ENCODE peak calls at places on chromosome 10, in six cellular contexts. D is kidney, V is HFF-Myc, F is keratinocyte, X is HCT116, J is H9. B is an unnamed sample.
A peak's percentile ranks its signal among the peaks of the same experiment; 100 is the strongest.

GRCh38 chr10:89250814-89251416 is 660 bp downstream of the LIPA start:
- DNase-seq in D (no peak), V (no peak), F (no peak), X (no peak), J (no peak), B (no peak)

GRCh38 chr10:109889867-109890266 is 33.4 kb downstream of the XPNPEP1 start:
- DNase-seq in D (no peak), V (peak; percentile 38), F (peak; percentile 28), X (no peak), J (peak; percentile 15), B (peak; percentile 90)

GRCh38 chr10:86439544-86439943 is 72.9 kb upstream of the GRID1 start:
- DNase-seq in D (no peak), V (peak; percentile 24), F (no peak), X (no peak), J (no peak), B (peak; percentile 95)

GRCh38 chr10:74598891-74599566 is 227.4 kb upstream of the KAT6B start:
- DNase-seq in D (no peak), V (no peak), F (no peak), X (no peak), J (no peak), B (peak; percentile 59)

GRCh38 chr10:65123120-65123519 is 1601.9 kb downstream of the REEP3 start:
- DNase-seq in D (no peak), V (no peak), F (no peak), X (no peak), J (no peak), B (no peak)

GRCh38 chr10:12041766-12042408 is 722 bp downstream of the UPF2 start:
- DNase-seq in D (no peak), V (no peak), F (no peak), X (no peak), J (no peak), B (peak; percentile 32)

GRCh38 chr10:117441366-117441765 is 66.1 kb upstream of the PDZD8 start:
- DNase-seq in D (no peak), V (no peak), F (no peak), X (no peak), J (no peak), B (no peak)

GRCh38 chr10:7846591-7846990 is 28.3 kb downstream of the TAF3 start:
- DNase-seq in D (no peak), V (no peak), F (no peak), X (no peak), J (no peak), B (no peak)

GRCh38 chr10:32692174-32692573 is 246.2 kb downstream of the CCDC7 start:
- DNase-seq in D (no peak), V (no peak), F (peak; percentile 38), X (peak; percentile 66), J (no peak), B (peak; percentile 68)

GRCh38 chr10:29627201-29628105 is 7.3 kb downstream of the SVIL start:
- DNase-seq in D (no peak), V (no peak), F (no peak), X (no peak), J (no peak), B (peak; percentile 80)

GRCh38 chr10:70586348-70586930 is 16.1 kb downstream of the PRF1 start:
- DNase-seq in D (no peak), V (no peak), F (no peak), X (no peak), J (peak; percentile 21), B (no peak)

GRCh38 chr10:34885901-34886300 is 70.8 kb upstream of the PARD3 start:
- DNase-seq in D (no peak), V (no peak), F (no peak), X (no peak), J (no peak), B (no peak)

GRCh38 chr10:76582536-76582935 is 1055.1 kb downstream of the KCNMA1 start:
- DNase-seq in D (no peak), V (no peak), F (no peak), X (no peak), J (no peak), B (peak; percentile 27)

GRCh38 chr10:3886191-3886590 is 101.2 kb upstream of the KLF6 start:
- DNase-seq in D (peak; percentile 84), V (no peak), F (no peak), X (no peak), J (peak; percentile 70), B (peak; percentile 71)

GRCh38 chr10:71799785-71800453 is 26.6 kb upstream of the VSIR start:
- DNase-seq in D (peak; percentile 53), V (no peak), F (no peak), X (no peak), J (no peak), B (no peak)

GRCh38 chr10:86437447-86437846 is 70.9 kb upstream of the GRID1 start:
- DNase-seq in D (no peak), V (no peak), F (no peak), X (no peak), J (no peak), B (no peak)

GRCh38 chr10:4590807-4591206 is 235.2 kb upstream of the AKR1E2 start:
- DNase-seq in D (no peak), V (no peak), F (no peak), X (no peak), J (no peak), B (no peak)

GRCh38 chr10:29807407-29807806 is 172.6 kb upstream of the SVIL start:
- DNase-seq in D (no peak), V (peak; percentile 58), F (peak; percentile 57), X (no peak), J (no peak), B (peak; percentile 69)

GRCh38 chr10:49396666-49396999 is 744 bp upstream of the DRGX start:
- DNase-seq in D (no peak), V (no peak), F (no peak), X (no peak), J (no peak), B (no peak)

GRCh38 chr10:92696606-92697383 is 7.0 kb downstream of the HHEX start:
- DNase-seq in D (no peak), V (no peak), F (no peak), X (no peak), J (peak; percentile 41), B (no peak)

GRCh38 chr10:100037758-100038315 is 28.1 kb upstream of the DNMBP start:
- DNase-seq in D (no peak), V (no peak), F (no peak), X (no peak), J (no peak), B (peak; percentile 42)

GRCh38 chr10:67788028-67788886 is 49.7 kb downstream of the DNAJC12 start:
- DNase-seq in D (no peak), V (peak; percentile 5), F (no peak), X (peak; percentile 42), J (peak; percentile 92), B (peak; percentile 59)

GRCh38 chr10:25828475-25828874 is 105.6 kb upstream of the MYO3A start:
- DNase-seq in D (no peak), V (no peak), F (no peak), X (no peak), J (no peak), B (no peak)

GRCh38 chr10:1595242-1595600 is 142.1 kb downstream of the ADARB2 start:
- DNase-seq in D (peak; percentile 56), V (no peak), F (no peak), X (no peak), J (peak; percentile 11), B (no peak)

GRCh38 chr10:119206603-119207366 is 586 bp upstream of the GRK5 start:
- DNase-seq in D (peak; percentile 89), V (no peak), F (no peak), X (no peak), J (peak; percentile 64), B (peak; percentile 77)
- TF ChIP-seq CTCF in D (peak; percentile 51), V (peak; percentile 47), F (peak; percentile 59), X (peak; percentile 69), J (peak; percentile 73), B (peak; percentile 20)

GRCh38 chr10:43076311-43076875 is 476 bp upstream of the RET start:
- DNase-seq in D (peak; percentile 82), V (no peak), F (no peak), X (no peak), J (peak; percentile 59), B (no peak)

GRCh38 chr10:43074827-43075611 is 1.9 kb upstream of the RET start:
- DNase-seq in D (peak; percentile 39), V (no peak), F (no peak), X (no peak), J (no peak), B (no peak)

GRCh38 chr10:43076876-43077420 is at the start of gene RET:
- DNase-seq in D (no peak), V (no peak), F (no peak), X (no peak), J (peak; percentile 74), B (peak; percentile 9)

GRCh38 chr10:43074409-43074808 is 2.5 kb upstream of the RET start:
- DNase-seq in D (no peak), V (no peak), F (no peak), X (no peak), J (no peak), B (no peak)

DNA sequence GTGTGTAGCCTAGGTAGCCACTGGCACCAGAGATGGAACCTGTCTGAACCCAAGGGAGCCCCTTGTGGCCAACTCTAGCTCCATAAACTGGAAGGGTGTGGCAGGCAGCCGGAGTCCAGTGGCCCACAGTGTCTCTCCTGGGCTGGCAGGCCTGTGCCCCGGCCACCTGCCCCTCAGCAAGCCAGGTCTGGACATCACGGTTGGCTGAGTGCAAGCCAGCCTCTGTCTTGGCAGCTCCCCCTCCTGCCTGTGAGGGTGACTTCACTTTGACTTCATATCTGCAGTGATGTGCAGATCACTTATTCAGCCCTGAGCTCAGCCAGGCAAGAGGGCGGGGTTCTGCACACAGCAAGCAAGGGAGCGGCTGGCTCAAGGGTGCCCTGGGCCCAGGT is 1.3 kb upstream of the RET start:
- DNase-seq in D (peak; percentile 75), V (no peak), F (no peak), X (peak; percentile 19), J (peak; percentile 46), B (no peak)
- TF ChIP-seq CTCF in D (no peak), V (peak; percentile 16), F (peak; percentile 36), X (peak; percentile 57), J (peak; percentile 48), B (peak; percentile 12)

GRCh38 chr10:113216068-113216467 is 266.0 kb downstream of the TCF7L2 start:
- DNase-seq in D (no peak), V (no peak), F (no peak), X (peak; percentile 12), J (no peak), B (no peak)
- TF ChIP-seq CTCF in D (no peak), V (peak; percentile 20), F (peak; percentile 11), X (peak; percentile 47), J (peak; percentile 63), B (no peak)

GRCh38 chr10:103350522-103351260 is at the start of gene PCGF6:
- DNase-seq in D (peak; percentile 92), V (no peak), F (no peak), X (peak; percentile 58), J (peak; percentile 92), B (peak; percentile 85)
- TF ChIP-seq CTCF in D (no peak), V (no peak), F (no peak), X (peak; percentile 10), J (no peak), B (no peak)

GRCh38 chr10:18793951-18794350 is 134.7 kb downstream of the ARL5B start:
- DNase-seq in D (no peak), V (no peak), F (no peak), X (peak; percentile 6), J (no peak), B (peak; percentile 9)
- TF ChIP-seq CTCF in D (no peak), V (no peak), F (peak; percentile 45), X (peak; percentile 31), J (peak; percentile 67), B (peak; percentile 55)